ENCODE peak calls at places on chromosome 10, in five cellular contexts. M, J, W, O and P are unnamed samples.

GRCh38 chr10:31129880-31130405 is 98.3 kb upstream of the ZNF438 start:
- DNase-seq in O (no peak), M (no peak), W (no peak), J (no peak), P (no peak)

GRCh38 chr10:31099664-31100063 is 68.0 kb upstream of the ZNF438 start:
- DNase-seq in W (no peak), J (peak), O (peak), M (peak), P (no peak)

GRCh38 chr10:42958142-42958868 is 118.6 kb upstream of the RET start:
- DNase-seq in O (no peak), W (no peak), J (no peak), M (no peak), P (no peak)

GRCh38 chr10:126963354-126963753 is 58.1 kb downstream of the DOCK1 start:
- DNase-seq in O (no peak), M (no peak), J (no peak), W (no peak), P (no peak)

GRCh38 chr10:13206546-13207443 is 27.4 kb downstream of the UCMA start:
- DNase-seq in J (peak), W (no peak), M (peak), O (peak), P (no peak)

GRCh38 chr10:13681095-13681494 is 94.3 kb downstream of the PRPF18 start:
- DNase-seq in J (no peak), O (no peak), W (no peak), M (no peak), P (no peak)

GRCh38 chr10:114629083-114629823 is 28.8 kb downstream of the ABLIM1 start:
- DNase-seq in O (no peak), J (no peak), W (no peak), M (no peak), P (no peak)

GRCh38 chr10:121374121-121374520 is 224.1 kb downstream of the FGFR2 start:
- DNase-seq in W (no peak), J (no peak), O (no peak), M (no peak), P (no peak)

GRCh38 chr10:132678436-132679216 is 107.3 kb downstream of the NKX6-2 start:
- DNase-seq in M (no peak), O (no peak), J (no peak), W (no peak), P (no peak)

GRCh38 chr10:98201760-98202159 is 66.2 kb downstream of the LOXL4 start:
- DNase-seq in O (no peak), M (no peak), J (no peak), W (no peak), P (no peak)

GRCh38 chr10:77274046-77274795 is 363.4 kb downstream of the KCNMA1 start:
- DNase-seq in W (no peak), J (no peak), O (no peak), M (peak), P (no peak)

GRCh38 chr10:124534231-124534798 is 72.7 kb downstream of the LHPP start:
- DNase-seq in O (no peak), J (no peak), M (no peak), W (no peak), P (no peak)

GRCh38 chr10:21497177-21497807 is 28.2 kb downstream of the SKIDA1 start:
- DNase-seq in O (peak), J (peak), W (no peak), M (peak), P (no peak)

GRCh38 chr10:63633677-63634487 is 112.7 kb downstream of the REEP3 start:
- DNase-seq in J (peak), M (peak), O (peak), W (peak), P (no peak)

GRCh38 chr10:28785018-28785417 is 107.7 kb downstream of the BAMBI start:
- DNase-seq in W (no peak), O (no peak), J (no peak), M (no peak), P (no peak)

GRCh38 chr10:48605264-48605615 is 367 bp upstream of the ARHGAP22 start:
- DNase-seq in J (no peak), O (no peak), M (peak), W (no peak), P (no peak)

GRCh38 chr10:26378763-26379361 is 59.3 kb upstream of the APBB1IP start:
- DNase-seq in J (peak), O (no peak), M (no peak), W (no peak), P (no peak)

GRCh38 chr10:79007037-79007842 is 61.5 kb upstream of the ZMIZ1 start:
- DNase-seq in W (no peak), J (no peak), M (no peak), O (no peak), P (no peak)

GRCh38 chr10:88832376-88832775 is 19.3 kb downstream of the ANKRD22 start:
- DNase-seq in J (no peak), M (no peak), O (no peak), W (no peak), P (no peak)

GRCh38 chr10:38038107-38038931 is 27.8 kb downstream of the ZNF33A start:
- DNase-seq in J (no peak), W (no peak), M (peak), O (no peak), P (peak)

GRCh38 chr10:38027992-38028391 is 17.5 kb downstream of the ZNF33A start:
- DNase-seq in W (no peak), J (no peak), O (no peak), M (peak), P (no peak)

DNA sequence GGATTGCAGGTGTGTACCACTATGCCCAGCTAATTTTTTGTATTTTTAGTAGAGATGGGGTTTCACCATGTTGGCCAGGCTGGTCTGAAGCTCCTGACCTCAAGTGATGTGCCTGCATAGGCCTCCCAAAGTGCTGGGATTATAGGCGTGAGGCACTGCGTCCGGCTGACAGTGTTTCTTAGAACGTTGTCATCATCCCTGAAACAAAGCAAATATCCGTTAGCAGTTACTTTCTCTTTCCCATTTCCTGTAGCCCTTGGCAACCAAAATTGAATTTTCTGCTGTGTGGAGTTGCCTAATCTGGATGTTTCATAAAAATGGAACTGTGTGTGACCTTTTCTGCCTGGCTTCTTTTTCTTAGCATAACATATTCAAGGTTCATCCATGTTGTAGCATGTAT is 22.4 kb downstream of the ZNF33A start:
- DNase-seq in W (no peak), O (no peak), M (no peak), J (no peak), P (no peak)
- H3K4me2 ChIP-seq in W (no peak), O (no peak), M (no peak), J (no peak), P (no peak)

GRCh38 chr10:112562122-112562521 is 115.1 kb downstream of the VTI1A start:
- DNase-seq in M (no peak), W (no peak), O (peak), J (no peak), P (no peak)

GRCh38 chr10:112562803-112563663 is 116.0 kb downstream of the VTI1A start:
- DNase-seq in M (peak), O (peak), W (no peak), J (peak), P (no peak)

GRCh38 chr10:112564337-112564736 is 117.3 kb downstream of the VTI1A start:
- DNase-seq in O (peak), J (no peak), M (no peak), W (no peak), P (no peak)

GRCh38 chr10:112570585-112570984 is 123.6 kb downstream of the VTI1A start:
- DNase-seq in J (no peak), M (no peak), W (no peak), O (no peak), P (no peak)

DNA sequence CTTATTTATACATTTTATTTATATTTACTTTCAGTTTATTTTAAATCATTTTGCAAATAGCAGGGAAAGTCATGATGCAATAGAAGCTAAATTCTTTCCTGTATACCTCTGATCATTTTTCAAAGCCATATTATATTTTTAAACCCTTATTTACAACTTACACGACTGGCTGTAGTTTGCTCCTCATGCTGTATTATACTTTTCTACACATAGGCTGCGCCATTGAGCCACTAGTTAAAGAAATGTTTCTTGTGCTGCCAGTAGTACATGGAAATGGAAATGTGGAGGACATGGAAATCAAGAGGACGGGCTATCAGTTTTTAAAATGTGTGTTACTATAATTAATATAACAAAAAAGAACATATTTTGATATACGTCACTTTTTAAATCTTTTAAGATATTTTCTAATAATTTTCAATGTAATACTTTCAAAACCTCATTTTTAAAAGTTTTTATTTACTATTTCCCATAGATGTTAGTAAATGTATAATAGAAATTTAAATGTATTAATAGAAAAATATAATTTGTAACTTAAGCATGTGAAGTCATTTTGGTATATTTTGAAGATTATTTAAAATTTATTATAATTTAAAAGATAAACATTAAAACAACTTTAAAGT is 118.5 kb downstream of the VTI1A start:
- DNase-seq in J (peak), O (peak), M (peak), W (peak), P (no peak)
- TF ChIP-seq BHLHE40 in J (no peak), O (no peak), M (no peak), W (no peak), P (no peak)

GRCh38 chr10:50216894-50217293 is 34.4 kb downstream of the ASAH2 start:
- DNase-seq in M (peak), W (no peak), O (peak), J (no peak), P (no peak)
- H3K4me2 ChIP-seq in M (no peak), W (no peak), O (peak), J (no peak), P (no peak)

GRCh38 chr10:60394444-60394843 is 4.8 kb upstream of the ANK3 start:
- DNase-seq in O (no peak), J (no peak), W (no peak), M (no peak), P (no peak)

GRCh38 chr10:60397792-60398191 is 8.1 kb upstream of the ANK3 start:
- DNase-seq in M (peak), J (peak), O (no peak), W (no peak), P (no peak)

GRCh38 chr10:60395711-60396110 is 6.0 kb upstream of the ANK3 start:
- DNase-seq in J (no peak), M (no peak), O (no peak), W (no peak), P (no peak)

GRCh38 chr10:60399343-60399742 is 9.7 kb upstream of the ANK3 start:
- DNase-seq in O (no peak), M (no peak), J (no peak), W (no peak), P (no peak)

GRCh38 chr10:60396766-60397165 is 7.1 kb upstream of the ANK3 start:
- DNase-seq in O (no peak), W (no peak), J (no peak), M (no peak), P (no peak)
- TF ChIP-seq BHLHE40 in O (no peak), W (no peak), J (no peak), M (no peak), P (no peak)

GRCh38 chr10:33008499-33009243 is 50.6 kb upstream of the ITGB1 start:
- DNase-seq in O (peak), J (peak), W (peak), M (peak), P (peak)

GRCh38 chr10:33005322-33006282 is 47.6 kb upstream of the ITGB1 start:
- DNase-seq in W (peak), M (peak), J (peak), O (peak), P (no peak)

GRCh38 chr10:33010132-33011037 is 52.4 kb upstream of the ITGB1 start:
- DNase-seq in W (peak), M (peak), J (peak), O (peak), P (no peak)

GRCh38 chr10:33006342-33006887 is 48.4 kb upstream of the ITGB1 start:
- DNase-seq in O (no peak), M (no peak), W (no peak), J (peak), P (no peak)

GRCh38 chr10:33009244-33010131 is 51.5 kb upstream of the ITGB1 start:
- DNase-seq in J (no peak), W (no peak), O (no peak), M (no peak), P (no peak)
- H3K4me2 ChIP-seq in J (peak), W (no peak), O (peak), M (peak), P (no peak)

DNA sequence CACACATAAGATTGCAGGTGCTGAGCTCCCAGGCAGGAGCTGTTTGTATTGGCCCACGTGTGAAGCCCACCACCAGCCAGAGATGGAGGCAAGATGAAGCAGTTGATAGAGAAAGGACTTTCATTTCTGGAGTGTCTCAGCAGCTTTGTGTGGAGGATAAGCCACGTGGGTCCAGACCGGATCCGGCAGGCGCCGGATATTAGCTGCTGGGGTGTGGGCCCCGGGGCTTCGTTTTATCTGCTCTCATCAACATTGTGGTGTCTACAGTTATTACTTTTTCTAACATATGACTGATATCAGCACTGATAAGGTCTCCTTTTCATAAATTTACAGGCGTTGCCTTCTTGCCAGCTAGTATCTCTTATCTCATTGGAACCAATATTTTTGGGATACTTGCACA is 25.5 kb downstream of the SLC18A2 start:
- DNase-seq in M (no peak), W (peak), O (no peak), J (no peak), P (no peak)
- TF ChIP-seq BHLHE40 in M (no peak), W (no peak), O (no peak), J (no peak), P (no peak)

GRCh38 chr10:93921338-93921737 is 27.6 kb downstream of the SLC35G1 start:
- DNase-seq in M (no peak), J (peak), O (no peak), W (peak), P (no peak)

GRCh38 chr10:93917064-93917391 is 23.2 kb downstream of the SLC35G1 start:
- DNase-seq in J (no peak), W (no peak), O (no peak), M (no peak), P (no peak)

GRCh38 chr10:93916257-93917063 is 22.7 kb downstream of the SLC35G1 start:
- DNase-seq in O (peak), J (peak), M (peak), W (no peak), P (no peak)

GRCh38 chr10:93915603-93916002 is 21.8 kb downstream of the SLC35G1 start:
- DNase-seq in W (no peak), J (no peak), M (no peak), O (no peak), P (no peak)

GRCh38 chr10:93917814-93918213 is 24.0 kb downstream of the SLC35G1 start:
- DNase-seq in J (no peak), M (no peak), O (no peak), W (no peak), P (no peak)
- H3K4me2 ChIP-seq in J (no peak), M (no peak), O (no peak), W (no peak), P (no peak)